ENCODE peak calls at places on chromosomes 16 and 17, in ten cellular contexts. One of them, this sample, is unnamed.

GRCh38 chr17:76716146-76716833 is 5.5 kb upstream of the MXRA7 start:
- DNase-seq in WTC11: no peak
- DNase-seq in GM20000: no peak
- DNase-seq in lower leg skin: no peak
- DNase-seq in psoas muscle: peak; percentile 72
- DNase-seq in choroid plexus epithelial cell: peak; percentile 100
- DNase-seq in BJ: peak; percentile 97
- DNase-seq in pancreas: no peak
- DNase-seq in Calu3: no peak
- DNase-seq in AG04450: peak; percentile 90
- DNase-seq in this sample: no peak

GRCh38 chr17:249236-249993 is 68.0 kb upstream of the DOC2B start:
- DNase-seq in WTC11: peak; percentile 4
- DNase-seq in GM20000: no peak
- DNase-seq in lower leg skin: peak; percentile 49
- DNase-seq in psoas muscle: no peak
- DNase-seq in choroid plexus epithelial cell: no peak
- DNase-seq in BJ: no peak
- DNase-seq in pancreas: peak; percentile 13
- DNase-seq in Calu3: no peak
- DNase-seq in AG04450: no peak
- DNase-seq in this sample: no peak

GRCh38 chr17:39177256-39177655 is 11.3 kb upstream of the ARL5C start:
- DNase-seq in WTC11: peak; percentile 94
- DNase-seq in GM20000: no peak
- DNase-seq in lower leg skin: no peak
- DNase-seq in psoas muscle: no peak
- DNase-seq in choroid plexus epithelial cell: no peak
- DNase-seq in BJ: no peak
- DNase-seq in pancreas: no peak
- DNase-seq in Calu3: no peak
- DNase-seq in AG04450: no peak
- DNase-seq in this sample: no peak

GRCh38 chr17:57067781-57068180 is 17.3 kb upstream of the AKAP1 start:
- DNase-seq in WTC11: no peak
- DNase-seq in GM20000: no peak
- DNase-seq in lower leg skin: no peak
- DNase-seq in psoas muscle: no peak
- DNase-seq in choroid plexus epithelial cell: no peak
- DNase-seq in BJ: no peak
- DNase-seq in pancreas: no peak
- DNase-seq in Calu3: no peak
- DNase-seq in AG04450: no peak
- DNase-seq in this sample: no peak

GRCh38 chr17:50501054-50501453 is 7.2 kb upstream of the MYCBPAP start:
- DNase-seq in WTC11: no peak
- DNase-seq in GM20000: no peak
- DNase-seq in lower leg skin: no peak
- DNase-seq in psoas muscle: no peak
- DNase-seq in choroid plexus epithelial cell: peak; percentile 33
- DNase-seq in BJ: no peak
- DNase-seq in pancreas: no peak
- DNase-seq in Calu3: peak; percentile 62
- DNase-seq in AG04450: no peak
- DNase-seq in this sample: peak; percentile 49

GRCh38 chr16:72612718-72613117 is 435.2 kb downstream of the ZFHX3 start:
- DNase-seq in WTC11: no peak
- DNase-seq in GM20000: no peak
- DNase-seq in lower leg skin: no peak
- DNase-seq in psoas muscle: no peak
- DNase-seq in choroid plexus epithelial cell: no peak
- DNase-seq in BJ: no peak
- DNase-seq in pancreas: no peak
- DNase-seq in Calu3: no peak
- DNase-seq in AG04450: no peak
- DNase-seq in this sample: no peak

GRCh38 chr17:82823004-82823403 is 16.8 kb downstream of the ZNF750 start:
- DNase-seq in WTC11: peak; percentile 69
- DNase-seq in GM20000: no peak
- DNase-seq in lower leg skin: no peak
- DNase-seq in psoas muscle: no peak
- DNase-seq in choroid plexus epithelial cell: no peak
- DNase-seq in BJ: no peak
- DNase-seq in pancreas: no peak
- DNase-seq in Calu3: no peak
- DNase-seq in AG04450: no peak
- DNase-seq in this sample: no peak

GRCh38 chr17:77337150-77337549 is 196.4 kb downstream of the SEC14L1 start:
- DNase-seq in WTC11: no peak
- DNase-seq in GM20000: no peak
- DNase-seq in lower leg skin: no peak
- DNase-seq in psoas muscle: no peak
- DNase-seq in choroid plexus epithelial cell: no peak
- DNase-seq in BJ: no peak
- DNase-seq in pancreas: no peak
- DNase-seq in Calu3: no peak
- DNase-seq in AG04450: no peak
- DNase-seq in this sample: no peak

GRCh38 chr16:85321856-85322271 is 209.6 kb upstream of the CIBAR2 start:
- DNase-seq in WTC11: no peak
- DNase-seq in GM20000: no peak
- DNase-seq in lower leg skin: peak; percentile 97
- DNase-seq in psoas muscle: peak; percentile 98
- DNase-seq in choroid plexus epithelial cell: peak; percentile 94
- DNase-seq in BJ: peak; percentile 82
- DNase-seq in pancreas: peak; percentile 95
- DNase-seq in Calu3: no peak
- DNase-seq in AG04450: peak; percentile 78
- DNase-seq in this sample: no peak

GRCh38 chr17:6752068-6752909 is 3.6 kb upstream of the XAF1 start:
- DNase-seq in WTC11: no peak
- DNase-seq in GM20000: no peak
- DNase-seq in lower leg skin: no peak
- DNase-seq in psoas muscle: peak; percentile 48
- DNase-seq in choroid plexus epithelial cell: peak; percentile 100
- DNase-seq in BJ: peak; percentile 100
- DNase-seq in pancreas: peak; percentile 38
- DNase-seq in Calu3: no peak
- DNase-seq in AG04450: peak; percentile 98
- DNase-seq in this sample: no peak

GRCh38 chr17:66437466-66438026 is 135.1 kb downstream of the PRKCA start:
- DNase-seq in WTC11: no peak
- DNase-seq in GM20000: no peak
- DNase-seq in lower leg skin: no peak
- DNase-seq in psoas muscle: no peak
- DNase-seq in choroid plexus epithelial cell: no peak
- DNase-seq in BJ: no peak
- DNase-seq in pancreas: no peak
- DNase-seq in Calu3: no peak
- DNase-seq in AG04450: no peak
- DNase-seq in this sample: no peak

GRCh38 chr16:27240948-27241531 is 27.5 kb downstream of the NSMCE1 start:
- DNase-seq in WTC11: no peak
- DNase-seq in GM20000: no peak
- DNase-seq in lower leg skin: peak; percentile 84
- DNase-seq in psoas muscle: no peak
- DNase-seq in choroid plexus epithelial cell: peak; percentile 83
- DNase-seq in BJ: peak; percentile 37
- DNase-seq in pancreas: no peak
- DNase-seq in Calu3: no peak
- DNase-seq in AG04450: no peak
- DNase-seq in this sample: no peak

GRCh38 chr16:67910162-67910561 is 17.1 kb downstream of the PSKH1 start:
- DNase-seq in WTC11: no peak
- DNase-seq in GM20000: no peak
- DNase-seq in lower leg skin: no peak
- DNase-seq in psoas muscle: no peak
- DNase-seq in choroid plexus epithelial cell: peak; percentile 86
- DNase-seq in BJ: no peak
- DNase-seq in pancreas: no peak
- DNase-seq in Calu3: no peak
- DNase-seq in AG04450: peak; percentile 42
- DNase-seq in this sample: no peak
- TF ChIP-seq CTCF in WTC11: no peak
- TF ChIP-seq CTCF in GM20000: no peak
- TF ChIP-seq CTCF in lower leg skin: no peak
- TF ChIP-seq CTCF in psoas muscle: no peak
- TF ChIP-seq CTCF in choroid plexus epithelial cell: no peak
- TF ChIP-seq CTCF in BJ: no peak
- TF ChIP-seq CTCF in pancreas: no peak
- TF ChIP-seq CTCF in Calu3: no peak
- TF ChIP-seq CTCF in AG04450: no peak
- TF ChIP-seq CTCF in this sample: no peak

DNA sequence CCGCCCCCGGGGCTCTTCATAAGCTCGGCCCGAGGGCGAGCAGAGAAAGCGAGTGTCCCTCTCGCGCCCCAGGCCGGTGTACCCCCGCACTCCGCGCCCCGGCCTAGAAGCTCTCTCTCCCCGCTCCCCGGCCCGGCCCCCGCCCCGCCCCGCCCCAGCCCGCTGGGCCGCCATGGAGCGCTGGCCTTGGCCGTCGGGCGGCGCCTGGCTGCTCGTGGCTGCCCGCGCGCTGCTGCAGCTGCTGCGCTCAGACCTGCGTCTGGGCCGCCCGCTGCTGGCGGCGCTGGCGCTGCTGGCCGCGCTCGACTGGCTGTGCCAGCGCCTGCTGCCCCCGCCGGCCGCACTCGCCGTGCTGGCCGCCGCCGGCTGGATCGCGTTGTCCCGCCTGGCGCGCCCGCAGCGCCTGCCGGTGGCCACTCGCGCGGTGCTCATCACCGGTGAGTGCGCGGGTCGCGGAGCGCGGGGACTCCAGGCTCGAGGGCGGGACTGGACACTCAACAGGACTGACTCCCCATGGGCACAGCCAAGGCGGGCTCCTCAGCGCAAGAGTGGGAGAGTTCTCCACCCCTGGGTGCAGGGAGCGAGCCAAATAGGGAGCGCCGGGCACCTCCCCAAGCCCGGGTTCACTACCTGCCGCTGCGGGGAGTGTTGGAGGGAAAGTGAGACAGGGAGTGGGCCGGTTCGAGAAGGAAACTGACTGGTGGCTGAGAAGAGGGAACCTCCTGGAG is at the start of gene HSD11B2:
- DNase-seq in WTC11: peak; percentile 75
- DNase-seq in GM20000: peak; percentile 73
- DNase-seq in lower leg skin: peak; percentile 91
- DNase-seq in psoas muscle: peak; percentile 55
- DNase-seq in choroid plexus epithelial cell: peak; percentile 36
- DNase-seq in BJ: no peak
- DNase-seq in pancreas: peak; percentile 71
- DNase-seq in Calu3: peak; percentile 79
- DNase-seq in AG04450: no peak
- DNase-seq in this sample: peak; percentile 70
- TF ChIP-seq CTCF in WTC11: no peak
- TF ChIP-seq CTCF in GM20000: no peak
- TF ChIP-seq CTCF in lower leg skin: no peak
- TF ChIP-seq CTCF in psoas muscle: no peak
- TF ChIP-seq CTCF in choroid plexus epithelial cell: no peak
- TF ChIP-seq CTCF in BJ: no peak
- TF ChIP-seq CTCF in pancreas: no peak
- TF ChIP-seq CTCF in Calu3: peak; percentile 11
- TF ChIP-seq CTCF in AG04450: peak; percentile 7
- TF ChIP-seq CTCF in this sample: no peak

GRCh38 chr16:87056551-87056950 is 260.6 kb downstream of the C16orf95 start:
- DNase-seq in WTC11: no peak
- DNase-seq in GM20000: no peak
- DNase-seq in lower leg skin: peak; percentile 67
- DNase-seq in psoas muscle: no peak
- DNase-seq in choroid plexus epithelial cell: no peak
- DNase-seq in BJ: no peak
- DNase-seq in pancreas: no peak
- DNase-seq in Calu3: no peak
- DNase-seq in AG04450: no peak
- DNase-seq in this sample: no peak

GRCh38 chr16:87058728-87059250 is 258.4 kb downstream of the C16orf95 start:
- DNase-seq in WTC11: no peak
- DNase-seq in GM20000: no peak
- DNase-seq in lower leg skin: peak; percentile 46
- DNase-seq in psoas muscle: no peak
- DNase-seq in choroid plexus epithelial cell: no peak
- DNase-seq in BJ: no peak
- DNase-seq in pancreas: no peak
- DNase-seq in Calu3: no peak
- DNase-seq in AG04450: no peak
- DNase-seq in this sample: no peak

GRCh38 chr16:87057951-87058560 is 259.1 kb downstream of the C16orf95 start:
- DNase-seq in WTC11: no peak
- DNase-seq in GM20000: no peak
- DNase-seq in lower leg skin: peak; percentile 64
- DNase-seq in psoas muscle: no peak
- DNase-seq in choroid plexus epithelial cell: no peak
- DNase-seq in BJ: no peak
- DNase-seq in pancreas: no peak
- DNase-seq in Calu3: no peak
- DNase-seq in AG04450: no peak
- DNase-seq in this sample: no peak

GRCh38 chr16:87056083-87056482 is 261.1 kb downstream of the C16orf95 start:
- DNase-seq in WTC11: no peak
- DNase-seq in GM20000: no peak
- DNase-seq in lower leg skin: peak; percentile 46
- DNase-seq in psoas muscle: no peak
- DNase-seq in choroid plexus epithelial cell: peak; percentile 62
- DNase-seq in BJ: no peak
- DNase-seq in pancreas: no peak
- DNase-seq in Calu3: no peak
- DNase-seq in AG04450: no peak
- DNase-seq in this sample: no peak

DNA sequence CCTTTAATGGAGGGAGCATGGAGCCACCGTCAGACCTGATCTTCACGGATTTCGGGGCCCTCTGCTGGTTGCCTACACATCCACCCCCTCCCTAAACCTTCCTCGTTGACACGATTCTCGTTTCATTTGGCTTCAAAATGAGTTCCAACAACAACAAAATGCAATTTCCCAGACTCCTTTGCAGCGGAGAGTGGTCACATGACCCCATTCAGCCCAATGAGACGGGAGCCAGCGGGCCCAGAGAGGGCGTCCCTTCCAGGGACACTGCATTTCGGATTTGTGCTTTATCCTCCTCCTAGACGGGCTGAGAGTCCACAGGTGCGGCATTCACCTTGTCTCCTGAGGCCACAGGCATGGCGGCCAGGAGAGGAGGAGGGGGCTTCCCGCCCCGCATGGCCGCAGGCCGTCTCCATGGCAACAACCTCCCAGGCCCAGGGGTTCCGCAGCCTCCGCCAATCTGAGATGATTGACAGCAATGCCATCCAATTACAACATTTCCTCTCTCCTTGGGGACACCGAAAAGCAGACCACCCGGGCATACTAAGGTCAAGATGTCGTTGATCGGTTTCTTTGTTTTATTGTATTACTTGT is 259.8 kb downstream of the C16orf95 start:
- DNase-seq in WTC11: peak; percentile 50
- DNase-seq in GM20000: no peak
- DNase-seq in lower leg skin: peak; percentile 78
- DNase-seq in psoas muscle: no peak
- DNase-seq in choroid plexus epithelial cell: peak; percentile 35
- DNase-seq in BJ: no peak
- DNase-seq in pancreas: no peak
- DNase-seq in Calu3: no peak
- DNase-seq in AG04450: no peak
- DNase-seq in this sample: no peak
- TF ChIP-seq CTCF in WTC11: no peak
- TF ChIP-seq CTCF in GM20000: no peak
- TF ChIP-seq CTCF in lower leg skin: no peak
- TF ChIP-seq CTCF in psoas muscle: no peak
- TF ChIP-seq CTCF in choroid plexus epithelial cell: peak; percentile 53
- TF ChIP-seq CTCF in BJ: peak; percentile 34
- TF ChIP-seq CTCF in pancreas: no peak
- TF ChIP-seq CTCF in Calu3: no peak
- TF ChIP-seq CTCF in AG04450: peak; percentile 25
- TF ChIP-seq CTCF in this sample: no peak

GRCh38 chr16:703406-703805 is 2.2 kb downstream of the FBXL16 start:
- DNase-seq in WTC11: no peak
- DNase-seq in GM20000: no peak
- DNase-seq in lower leg skin: no peak
- DNase-seq in psoas muscle: no peak
- DNase-seq in choroid plexus epithelial cell: no peak
- DNase-seq in BJ: no peak
- DNase-seq in pancreas: no peak
- DNase-seq in Calu3: no peak
- DNase-seq in AG04450: no peak
- DNase-seq in this sample: no peak
- TF ChIP-seq CTCF in WTC11: no peak
- TF ChIP-seq CTCF in GM20000: no peak
- TF ChIP-seq CTCF in lower leg skin: no peak
- TF ChIP-seq CTCF in psoas muscle: no peak
- TF ChIP-seq CTCF in choroid plexus epithelial cell: no peak
- TF ChIP-seq CTCF in BJ: no peak
- TF ChIP-seq CTCF in pancreas: no peak
- TF ChIP-seq CTCF in Calu3: no peak
- TF ChIP-seq CTCF in AG04450: no peak
- TF ChIP-seq CTCF in this sample: no peak